ENCODE peak calls at places on chromosome 21, in eight cellular contexts. U is adipocyte, I is heart right ventricle, V is fibroblast of lung, T is heart left ventricle, A is mesendoderm, S is GM23338, W is psoas muscle. F is an unnamed sample.

GRCh38 chr21:33817663-33818433 is 97.8 kb downstream of the ATP5PO start:
- DNase-seq in I (no peak), W (no peak), U (no peak), S (no peak), A (peak; percentile 54), V (no peak), T (no peak), F (no peak)

GRCh38 chr21:24941316-24942185 is 665.7 kb downstream of the MRPL39 start:
- DNase-seq in A (peak; percentile 16), V (peak; percentile 1), S (peak; percentile 33), T (no peak), I (no peak), W (no peak), U (no peak), F (no peak)

GRCh38 chr21:38311765-38312164 is 55.0 kb downstream of the KCNJ15 start:
- DNase-seq in W (no peak), S (no peak), I (no peak), T (no peak), A (no peak), V (no peak), U (no peak), F (no peak)

GRCh38 chr21:29074007-29074376 is 544 bp upstream of the CCT8 start:
- DNase-seq in W (no peak), A (no peak), U (no peak), S (no peak), T (no peak), I (no peak), V (no peak), F (no peak)

GRCh38 chr21:19440792-19441494 is 1037.4 kb upstream of the TMPRSS15 start:
- DNase-seq in W (no peak), U (no peak), I (no peak), T (no peak), S (no peak), V (no peak), A (no peak), F (no peak)

GRCh38 chr21:30695956-30696355 is 22.6 kb downstream of the KRTAP21-3 start:
- DNase-seq in W (no peak), A (no peak), V (no peak), I (no peak), S (no peak), T (no peak), U (no peak), F (no peak)

GRCh38 chr21:15053531-15053930 is 11.3 kb downstream of the NRIP1 start:
- DNase-seq in A (no peak), U (no peak), V (no peak), W (no peak), I (no peak), S (no peak), T (no peak), F (no peak)

GRCh38 chr21:33855190-33855589 is 60.4 kb downstream of the ATP5PO start:
- DNase-seq in S (peak; percentile 58), A (peak; percentile 45), U (no peak), V (no peak), T (no peak), I (no peak), W (no peak), F (no peak)

GRCh38 chr21:15624646-15625045 is 105.1 kb upstream of the USP25 start:
- DNase-seq in S (no peak), W (no peak), I (no peak), A (no peak), T (no peak), U (no peak), V (no peak), F (no peak)

GRCh38 chr21:42409366-42409765 is 5.7 kb downstream of the UBASH3A start:
- DNase-seq in T (no peak), V (no peak), W (no peak), S (no peak), A (no peak), I (no peak), U (no peak), F (no peak)

GRCh38 chr21:42406846-42407245 is 3.1 kb downstream of the UBASH3A start:
- DNase-seq in W (no peak), V (no peak), I (no peak), T (no peak), U (no peak), S (no peak), A (no peak), F (no peak)

GRCh38 chr21:42405064-42406059 is 1.7 kb downstream of the UBASH3A start:
- DNase-seq in U (no peak), S (no peak), V (no peak), I (no peak), W (no peak), A (no peak), T (no peak), F (no peak)

GRCh38 chr21:42406201-42406601 is 2.5 kb downstream of the UBASH3A start:
- DNase-seq in U (no peak), I (no peak), S (no peak), A (no peak), T (no peak), V (no peak), W (no peak), F (no peak)

GRCh38 chr21:42407476-42407875 is 3.8 kb downstream of the UBASH3A start:
- DNase-seq in S (no peak), V (no peak), T (no peak), W (no peak), U (no peak), I (no peak), A (no peak), F (no peak)
- H3K36me3 ChIP-seq in S (no peaks in the 10 kb centered on the region), V (no peaks in the 10 kb centered on the region), T (no peaks in the 10 kb centered on the region), W (no peaks in the 10 kb centered on the region), U (no peaks in the 10 kb centered on the region), I (no peaks in the 10 kb centered on the region), A (no peaks in the 10 kb centered on the region), F (no peaks in the 10 kb centered on the region)

DNA sequence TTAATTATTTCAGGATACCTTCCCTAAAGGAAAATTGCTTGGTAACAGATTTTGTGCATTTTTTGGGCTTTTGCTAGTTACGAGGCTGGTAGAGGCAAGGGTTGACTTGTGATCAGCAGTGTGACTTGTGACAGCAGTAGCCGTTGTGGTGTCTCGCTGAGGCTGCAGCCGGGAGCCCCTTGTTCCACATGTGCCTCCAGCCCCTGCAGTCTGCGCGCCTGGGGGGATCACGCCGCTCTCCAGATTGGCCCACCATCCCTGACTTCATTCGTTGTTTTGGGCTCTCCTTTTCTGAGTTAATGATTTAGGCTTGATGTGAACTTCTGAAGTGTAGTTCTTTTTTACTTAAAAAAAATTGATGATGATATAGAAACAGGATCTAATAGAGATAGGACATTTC is 41.5 kb downstream of the TRAPPC10 start:
- DNase-seq in V (no peak), T (no peak), I (no peak), S (no peak), U (no peak), A (no peak), W (no peak), F (no peak)
- H3K36me3 ChIP-seq in V (peaks cover 2% of the 10 kb centered on the region), T (peaks cover 43% of the 10 kb centered on the region), I (peaks cover 9% of the 10 kb centered on the region), S (peaks cover 9% of the 10 kb centered on the region), U (peaks cover 31% of the 10 kb centered on the region), A (peaks cover 2% of the 10 kb centered on the region), W (peaks cover 39% of the 10 kb centered on the region), F (no peaks in the 10 kb centered on the region)

GRCh38 chr21:40853956-40854688 is 7.2 kb upstream of the DSCAM start:
- DNase-seq in A (no peak), V (no peak), U (no peak), W (no peak), S (no peak), T (no peak), I (no peak), F (no peak)

GRCh38 chr21:40851749-40852148 is 4.8 kb upstream of the DSCAM start:
- DNase-seq in W (no peak), I (no peak), T (no peak), V (no peak), A (no peak), U (no peak), S (no peak), F (no peak)

GRCh38 chr21:40850071-40850470 is 3.1 kb upstream of the DSCAM start:
- DNase-seq in U (no peak), W (no peak), T (no peak), A (peak; percentile 14), V (no peak), I (no peak), S (no peak), F (no peak)

GRCh38 chr21:40847956-40848355 is 998 bp upstream of the DSCAM start:
- DNase-seq in V (no peak), U (no peak), S (peak; percentile 5), W (no peak), T (no peak), A (peak; percentile 11), I (no peak), F (no peak)

GRCh38 chr21:40852563-40852962 is 5.6 kb upstream of the DSCAM start:
- DNase-seq in A (peak; percentile 19), U (no peak), W (no peak), T (no peak), V (no peak), S (peak; percentile 20), I (no peak), F (no peak)
- H3K36me3 ChIP-seq in A (no peaks in the 10 kb centered on the region), U (no peaks in the 10 kb centered on the region), W (no peaks in the 10 kb centered on the region), T (no peaks in the 10 kb centered on the region), V (no peaks in the 10 kb centered on the region), S (no peaks in the 10 kb centered on the region), I (no peaks in the 10 kb centered on the region), F (no peaks in the 10 kb centered on the region)

GRCh38 chr21:42861311-42862122 is 17.8 kb downstream of the WDR4 start:
- DNase-seq in I (no peak), V (no peak), U (no peak), W (no peak), T (no peak), S (no peak), A (no peak), F (no peak)
- H3K36me3 ChIP-seq in I (no peaks in the 10 kb centered on the region), V (peaks cover 27% of the 10 kb centered on the region), U (peaks cover 69% of the 10 kb centered on the region), W (peaks cover 63% of the 10 kb centered on the region), T (peaks cover 64% of the 10 kb centered on the region), S (peaks cover 35% of the 10 kb centered on the region), A (peaks cover 14% of the 10 kb centered on the region), F (no peaks in the 10 kb centered on the region)

DNA sequence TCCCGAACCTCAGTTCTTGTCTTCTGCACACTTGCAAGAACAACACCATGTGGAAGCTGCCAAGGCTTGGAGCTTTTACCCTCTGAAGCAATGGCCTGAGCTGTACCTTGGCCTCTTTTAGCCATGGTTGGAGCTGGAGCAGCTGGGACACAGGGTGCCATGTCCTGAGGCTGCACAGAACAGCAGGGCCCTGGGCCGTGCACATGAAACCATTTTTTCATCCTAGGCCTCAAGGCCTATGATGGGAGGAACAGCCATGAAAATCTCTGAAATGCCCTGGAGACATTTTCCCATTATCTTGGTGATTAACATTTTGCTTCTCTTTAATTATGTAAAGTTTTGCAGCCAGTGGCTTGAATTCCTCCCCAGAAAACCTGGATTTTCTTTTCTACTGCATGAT is 817.8 kb upstream of the CXADR start:
- DNase-seq in S (no peak), A (no peak), I (no peak), U (no peak), V (no peak), W (no peak), T (no peak), F (no peak)
- H3K36me3 ChIP-seq in S (no peaks in the 10 kb centered on the region), A (no peaks in the 10 kb centered on the region), I (no peaks in the 10 kb centered on the region), U (no peaks in the 10 kb centered on the region), V (no peaks in the 10 kb centered on the region), W (no peaks in the 10 kb centered on the region), T (no peaks in the 10 kb centered on the region), F (no peaks in the 10 kb centered on the region)

GRCh38 chr21:44957047-44957831 is 17.4 kb downstream of the SLX9 start:
- DNase-seq in S (no peak), U (no peak), A (no peak), W (peak; percentile 15), V (no peak), T (peak; percentile 26), I (no peak), F (no peak)
- H3K36me3 ChIP-seq in S (peaks cover 4% of the 10 kb centered on the region), U (peaks cover 21% of the 10 kb centered on the region), A (peaks cover 13% of the 10 kb centered on the region), W (peaks cover 14% of the 10 kb centered on the region), V (peaks cover 6% of the 10 kb centered on the region), T (peaks cover 6% of the 10 kb centered on the region), I (no peaks in the 10 kb centered on the region), F (no peaks in the 10 kb centered on the region)

GRCh38 chr21:32735524-32735923 is 7.7 kb upstream of the SYNJ1 start:
- DNase-seq in V (no peak), T (no peak), W (no peak), I (no peak), A (no peak), S (peak; percentile 57), U (no peak), F (no peak)
- H3K36me3 ChIP-seq in V (peaks cover 5% of the 10 kb centered on the region), T (peaks cover 77% of the 10 kb centered on the region), W (peaks cover 78% of the 10 kb centered on the region), I (peaks cover 29% of the 10 kb centered on the region), A (peaks cover 3% of the 10 kb centered on the region), S (peaks cover 9% of the 10 kb centered on the region), U (peaks cover 74% of the 10 kb centered on the region), F (no peaks in the 10 kb centered on the region)

F was measured in gastrocnemius medialis.